ENCODE peak calls at places on chromosomes 7 and 10, in nine cellular contexts. One of them, this sample, is unnamed.

GRCh38 chr7:27096756-27097514 is 1.1 kb upstream of the HOXA1 start:
- DNase-seq in GM12878: no peak
- DNase-seq in sigmoid colon: peak
- DNase-seq in suprapubic skin: no peak
- DNase-seq in A549: no peak
- DNase-seq in ovary: peak
- DNase-seq in K562: no peak
- DNase-seq in transverse colon: peak
- DNase-seq in stomach: no peak
- DNase-seq in this sample: no peak

GRCh38 chr10:19961076-19961811 is 145.0 kb downstream of the PLXDC2 start:
- DNase-seq in GM12878: no peak
- DNase-seq in A549: no peak
- DNase-seq in sigmoid colon: no peak
- DNase-seq in transverse colon: no peak
- DNase-seq in K562: no peak
- DNase-seq in ovary: no peak
- DNase-seq in suprapubic skin: no peak
- DNase-seq in stomach: no peak
- DNase-seq in this sample: no peak

GRCh38 chr10:93126484-93127052 is 52.9 kb downstream of the CYP26A1 start:
- DNase-seq in sigmoid colon: no peak
- DNase-seq in K562: peak
- DNase-seq in ovary: no peak
- DNase-seq in A549: no peak
- DNase-seq in suprapubic skin: no peak
- DNase-seq in GM12878: no peak
- DNase-seq in transverse colon: no peak
- DNase-seq in stomach: no peak
- DNase-seq in this sample: no peak

GRCh38 chr10:124250506-124250905 is 157.1 kb upstream of the CHST15 start:
- DNase-seq in sigmoid colon: no peak
- DNase-seq in K562: no peak
- DNase-seq in GM12878: no peak
- DNase-seq in stomach: peak
- DNase-seq in ovary: no peak
- DNase-seq in transverse colon: peak
- DNase-seq in suprapubic skin: no peak
- DNase-seq in A549: no peak
- DNase-seq in this sample: no peak

GRCh38 chr7:111091623-111092370 is 870 bp downstream of the LRRN3 start:
- DNase-seq in stomach: no peak
- DNase-seq in A549: no peak
- DNase-seq in K562: no peak
- DNase-seq in GM12878: no peak
- DNase-seq in sigmoid colon: no peak
- DNase-seq in suprapubic skin: no peak
- DNase-seq in transverse colon: no peak
- DNase-seq in ovary: no peak
- DNase-seq in this sample: no peak

GRCh38 chr10:113228570-113228969 is 278.5 kb downstream of the TCF7L2 start:
- DNase-seq in ovary: no peak
- DNase-seq in GM12878: no peak
- DNase-seq in transverse colon: no peak
- DNase-seq in stomach: no peak
- DNase-seq in A549: no peak
- DNase-seq in sigmoid colon: no peak
- DNase-seq in K562: no peak
- DNase-seq in suprapubic skin: no peak
- DNase-seq in this sample: no peak

GRCh38 chr10:86708783-86709778 is 40.8 kb downstream of the LDB3 start:
- DNase-seq in sigmoid colon: peak
- DNase-seq in K562: no peak
- DNase-seq in transverse colon: no peak
- DNase-seq in suprapubic skin: no peak
- DNase-seq in stomach: no peak
- DNase-seq in A549: no peak
- DNase-seq in ovary: no peak
- DNase-seq in GM12878: no peak
- DNase-seq in this sample: no peak

GRCh38 chr10:6231146-6231545 is 28.4 kb downstream of the PFKFB3 start:
- DNase-seq in transverse colon: no peak
- DNase-seq in K562: no peak
- DNase-seq in ovary: no peak
- DNase-seq in GM12878: no peak
- DNase-seq in A549: no peak
- DNase-seq in stomach: no peak
- DNase-seq in suprapubic skin: no peak
- DNase-seq in sigmoid colon: no peak
- DNase-seq in this sample: no peak

GRCh38 chr10:119539359-119539651 is 3.2 kb downstream of the RGS10 start:
- DNase-seq in transverse colon: no peak
- DNase-seq in suprapubic skin: no peak
- DNase-seq in GM12878: no peak
- DNase-seq in sigmoid colon: peak
- DNase-seq in stomach: no peak
- DNase-seq in A549: no peak
- DNase-seq in ovary: no peak
- DNase-seq in K562: no peak
- DNase-seq in this sample: no peak

GRCh38 chr7:134502463-134502862 is 24.9 kb upstream of the AKR1B10 start:
- DNase-seq in stomach: no peak
- DNase-seq in K562: no peak
- DNase-seq in ovary: no peak
- DNase-seq in transverse colon: peak
- DNase-seq in GM12878: no peak
- DNase-seq in sigmoid colon: peak
- DNase-seq in suprapubic skin: no peak
- DNase-seq in A549: no peak
- DNase-seq in this sample: peak

GRCh38 chr10:5526691-5527331 is 2.0 kb downstream of the CALML3 start:
- DNase-seq in GM12878: no peak
- DNase-seq in sigmoid colon: peak
- DNase-seq in stomach: peak
- DNase-seq in A549: no peak
- DNase-seq in ovary: no peak
- DNase-seq in K562: no peak
- DNase-seq in transverse colon: peak
- DNase-seq in suprapubic skin: peak
- DNase-seq in this sample: no peak

GRCh38 chr7:100825760-100826545 is 1.4 kb downstream of the EPHB4 start:
- DNase-seq in K562: peak
- DNase-seq in suprapubic skin: no peak
- DNase-seq in sigmoid colon: no peak
- DNase-seq in stomach: no peak
- DNase-seq in A549: no peak
- DNase-seq in GM12878: no peak
- DNase-seq in transverse colon: no peak
- DNase-seq in ovary: no peak
- DNase-seq in this sample: no peak

GRCh38 chr7:100825215-100825671 is 2.1 kb downstream of the EPHB4 start:
- DNase-seq in ovary: peak
- DNase-seq in K562: no peak
- DNase-seq in A549: no peak
- DNase-seq in transverse colon: no peak
- DNase-seq in sigmoid colon: no peak
- DNase-seq in stomach: no peak
- DNase-seq in GM12878: no peak
- DNase-seq in suprapubic skin: no peak
- DNase-seq in this sample: no peak

GRCh38 chr7:100823140-100823525 is 4.2 kb downstream of the EPHB4 start:
- DNase-seq in sigmoid colon: no peak
- DNase-seq in A549: no peak
- DNase-seq in suprapubic skin: no peak
- DNase-seq in GM12878: no peak
- DNase-seq in stomach: no peak
- DNase-seq in ovary: peak
- DNase-seq in K562: no peak
- DNase-seq in transverse colon: no peak
- DNase-seq in this sample: no peak

GRCh38 chr7:100823534-100823933 is 3.8 kb downstream of the EPHB4 start:
- DNase-seq in suprapubic skin: no peak
- DNase-seq in sigmoid colon: no peak
- DNase-seq in K562: no peak
- DNase-seq in GM12878: no peak
- DNase-seq in transverse colon: no peak
- DNase-seq in stomach: no peak
- DNase-seq in A549: no peak
- DNase-seq in ovary: peak
- DNase-seq in this sample: no peak

DNA sequence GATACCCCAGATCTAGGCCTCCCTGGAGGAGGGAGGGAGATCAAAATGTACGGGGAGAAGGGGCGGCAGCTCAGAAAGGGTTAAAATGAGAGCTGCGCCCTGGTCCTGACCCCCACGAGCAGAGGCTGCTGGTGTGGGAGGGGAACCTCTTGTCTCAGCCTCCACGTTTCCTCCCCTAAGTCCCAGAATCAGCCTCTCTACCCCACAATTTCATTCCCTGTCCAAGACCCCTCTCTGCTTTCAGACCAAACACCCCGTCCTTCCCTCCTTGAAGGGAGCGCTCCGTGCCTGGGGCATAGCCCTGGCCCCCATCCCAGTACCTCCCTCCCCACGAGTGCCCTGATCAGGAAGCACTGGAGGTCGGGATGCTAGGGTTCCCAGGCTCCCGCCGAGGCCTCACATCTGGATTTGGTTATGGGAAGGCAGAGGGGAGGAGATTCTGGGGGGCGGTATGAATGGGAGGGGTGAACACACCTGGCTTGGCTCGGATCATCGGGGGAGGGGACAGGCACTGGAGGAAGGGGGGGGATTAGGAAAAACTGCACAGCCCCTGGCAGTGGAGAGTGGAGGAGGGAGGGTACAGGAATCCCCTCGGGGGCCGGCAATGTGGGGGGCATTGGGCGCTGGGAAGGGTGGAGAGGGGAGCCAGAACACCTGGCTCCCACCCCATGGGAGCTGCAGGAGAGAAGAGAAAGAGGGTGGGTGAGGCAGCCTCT is 2.7 kb downstream of the EPHB4 start:
- DNase-seq in GM12878: no peak
- DNase-seq in ovary: peak
- DNase-seq in suprapubic skin: no peak
- DNase-seq in transverse colon: no peak
- DNase-seq in K562: no peak
- DNase-seq in stomach: no peak
- DNase-seq in sigmoid colon: no peak
- DNase-seq in A549: no peak
- DNase-seq in this sample: no peak
- H3K4me3 ChIP-seq in GM12878: no peak
- H3K4me3 ChIP-seq in ovary: peak
- H3K4me3 ChIP-seq in suprapubic skin: peak
- H3K4me3 ChIP-seq in transverse colon: no peak
- H3K4me3 ChIP-seq in K562: peak
- H3K4me3 ChIP-seq in stomach: peak
- H3K4me3 ChIP-seq in sigmoid colon: peak
- H3K4me3 ChIP-seq in A549: no peak
- H3K4me3 ChIP-seq in this sample: no peak

DNA sequence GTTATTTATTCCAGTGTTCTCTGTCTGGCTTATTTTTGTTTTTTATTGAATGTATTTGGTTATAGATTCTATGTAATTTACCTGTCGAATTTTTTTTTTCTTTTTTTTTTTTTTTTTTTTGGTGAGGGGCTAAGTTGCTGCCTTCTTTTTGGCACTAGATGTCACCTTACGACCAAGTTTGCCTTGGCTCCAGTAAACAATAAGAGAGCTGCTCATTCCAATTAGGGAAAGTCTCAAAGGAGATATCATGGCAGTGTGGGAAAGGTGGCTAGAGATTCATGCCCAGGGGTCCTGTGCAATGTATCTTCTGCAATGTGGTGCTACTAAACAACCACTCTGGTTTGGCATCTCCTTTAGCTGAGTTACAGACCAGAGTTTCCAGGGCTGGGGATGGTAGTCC is 84.0 kb downstream of the PTPN20 start:
- DNase-seq in suprapubic skin: no peak
- DNase-seq in GM12878: no peak
- DNase-seq in ovary: no peak
- DNase-seq in sigmoid colon: no peak
- DNase-seq in K562: no peak
- DNase-seq in A549: no peak
- DNase-seq in transverse colon: no peak
- DNase-seq in stomach: no peak
- DNase-seq in this sample: no peak
- TF ChIP-seq CTCF in suprapubic skin: no peak
- TF ChIP-seq CTCF in GM12878: peak
- TF ChIP-seq CTCF in ovary: no peak
- TF ChIP-seq CTCF in sigmoid colon: no peak
- TF ChIP-seq CTCF in K562: peak
- TF ChIP-seq CTCF in A549: no peak
- TF ChIP-seq CTCF in transverse colon: no peak
- TF ChIP-seq CTCF in stomach: no peak
- TF ChIP-seq CTCF in this sample: no peak

GRCh38 chr7:47091141-47091540 is 490.8 kb downstream of the TNS3 start:
- DNase-seq in K562: no peak
- DNase-seq in ovary: no peak
- DNase-seq in transverse colon: no peak
- DNase-seq in GM12878: no peak
- DNase-seq in A549: no peak
- DNase-seq in sigmoid colon: no peak
- DNase-seq in stomach: no peak
- DNase-seq in suprapubic skin: no peak
- DNase-seq in this sample: no peak
- TF ChIP-seq EP300 in K562: no peak
- TF ChIP-seq EP300 in ovary: no peak
- TF ChIP-seq EP300 in transverse colon: no peak
- TF ChIP-seq EP300 in GM12878: no peak
- TF ChIP-seq EP300 in A549: no peak
- TF ChIP-seq EP300 in sigmoid colon: no peak
- TF ChIP-seq EP300 in stomach: no peak
- TF ChIP-seq EP300 in suprapubic skin: no peak
- TF ChIP-seq EP300 in this sample: no peak

GRCh38 chr7:128406986-128407589 is 2.7 kb downstream of the IMPDH1 start:
- DNase-seq in K562: no peak
- DNase-seq in stomach: no peak
- DNase-seq in A549: no peak
- DNase-seq in suprapubic skin: no peak
- DNase-seq in transverse colon: no peak
- DNase-seq in sigmoid colon: no peak
- DNase-seq in GM12878: no peak
- DNase-seq in ovary: no peak
- DNase-seq in this sample: no peak

GRCh38 chr7:128406147-128406985 is 3.4 kb downstream of the IMPDH1 start:
- DNase-seq in transverse colon: no peak
- DNase-seq in sigmoid colon: no peak
- DNase-seq in suprapubic skin: no peak
- DNase-seq in GM12878: no peak
- DNase-seq in ovary: no peak
- DNase-seq in A549: no peak
- DNase-seq in K562: no peak
- DNase-seq in stomach: no peak
- DNase-seq in this sample: no peak

GRCh38 chr7:128409435-128410091 is at the start of gene IMPDH1:
- DNase-seq in K562: peak
- DNase-seq in transverse colon: peak
- DNase-seq in suprapubic skin: peak
- DNase-seq in sigmoid colon: peak
- DNase-seq in stomach: peak
- DNase-seq in ovary: peak
- DNase-seq in A549: peak
- DNase-seq in GM12878: no peak
- DNase-seq in this sample: peak

GRCh38 chr7:128408709-128409434 is 910 bp downstream of the IMPDH1 start:
- DNase-seq in K562: no peak
- DNase-seq in GM12878: no peak
- DNase-seq in suprapubic skin: no peak
- DNase-seq in sigmoid colon: peak
- DNase-seq in ovary: peak
- DNase-seq in A549: no peak
- DNase-seq in stomach: no peak
- DNase-seq in transverse colon: no peak
- DNase-seq in this sample: no peak

GRCh38 chr7:128407751-128408708 is 1.8 kb downstream of the IMPDH1 start:
- DNase-seq in ovary: no peak
- DNase-seq in K562: no peak
- DNase-seq in suprapubic skin: no peak
- DNase-seq in stomach: no peak
- DNase-seq in sigmoid colon: no peak
- DNase-seq in transverse colon: no peak
- DNase-seq in GM12878: no peak
- DNase-seq in A549: no peak
- DNase-seq in this sample: no peak
- H3K4me3 ChIP-seq in ovary: no peak
- H3K4me3 ChIP-seq in K562: peak
- H3K4me3 ChIP-seq in suprapubic skin: peak
- H3K4me3 ChIP-seq in stomach: peak
- H3K4me3 ChIP-seq in sigmoid colon: no peak
- H3K4me3 ChIP-seq in transverse colon: no peak
- H3K4me3 ChIP-seq in GM12878: no peak
- H3K4me3 ChIP-seq in A549: peak
- H3K4me3 ChIP-seq in this sample: no peak